ENCODE peak calls at places on chromosomes 6 and 20, in eight cellular contexts. H, D, C, Q, Y, R, M and I are unnamed samples.
A peak's percentile ranks its signal among the peaks of the same experiment; 100 is the strongest.

GRCh38 chr20:50172347-50173013 is 18.1 kb upstream of the CEBPB start:
- DNase-seq in H (peak; percentile 92), D (peak; percentile 95), C (peak; percentile 88), Q (peak; percentile 91), Y (peak; percentile 94), R (peak; percentile 81), M (peak; percentile 93), I (no peak)

GRCh38 chr6:939047-939363 is 246.1 kb upstream of the EXOC2 start:
- DNase-seq in H (no peak), D (no peak), C (no peak), Q (no peak), Y (no peak), R (no peak), M (no peak), I (no peak)

GRCh38 chr6:146770965-146771735 is 172.4 kb downstream of the ADGB start:
- DNase-seq in H (peak; percentile 66), D (no peak), C (peak; percentile 64), Q (peak; percentile 19), Y (peak; percentile 63), R (no peak), M (peak; percentile 70), I (peak; percentile 22)

GRCh38 chr6:43469947-43470346 is 7.4 kb upstream of the TJAP1 start:
- DNase-seq in H (no peak), D (no peak), C (no peak), Q (no peak), Y (no peak), R (no peak), M (no peak), I (no peak)

GRCh38 chr6:161379828-161380598 is 106.2 kb upstream of the AGPAT4 start:
- DNase-seq in H (no peak), D (no peak), C (no peak), Q (no peak), Y (no peak), R (no peak), M (no peak), I (no peak)

GRCh38 chr6:157274471-157275226 is 48.7 kb downstream of the TMEM242 start:
- DNase-seq in H (peak; percentile 91), D (peak; percentile 67), C (peak; percentile 78), Q (peak; percentile 72), Y (peak; percentile 89), R (peak; percentile 76), M (peak; percentile 75), I (peak; percentile 79)

GRCh38 chr20:13791562-13792459 is 7.0 kb downstream of the NDUFAF5 start:
- DNase-seq in H (no peak), D (no peak), C (no peak), Q (no peak), Y (no peak), R (no peak), M (no peak), I (no peak)

GRCh38 chr6:39137235-39137634 is 22.2 kb upstream of the SAYSD1 start:
- DNase-seq in H (no peak), D (no peak), C (no peak), Q (peak; percentile 44), Y (no peak), R (no peak), M (no peak), I (no peak)

GRCh38 chr6:7312616-7313504 is at the start of gene SSR1:
- DNase-seq in H (peak; percentile 99), D (peak; percentile 91), C (peak; percentile 96), Q (peak; percentile 98), Y (peak; percentile 99), R (peak; percentile 98), M (peak; percentile 97), I (peak; percentile 85)

GRCh38 chr20:50323209-50323608 is 132.6 kb downstream of the CEBPB start:
- DNase-seq in H (no peak), D (no peak), C (no peak), Q (no peak), Y (peak; percentile 25), R (no peak), M (no peak), I (no peak)

GRCh38 chr6:36837686-36838085 is 1.6 kb downstream of the CPNE5 start:
- DNase-seq in H (no peak), D (no peak), C (no peak), Q (no peak), Y (no peak), R (no peak), M (no peak), I (no peak)

GRCh38 chr6:167532410-167533294 is 207.8 kb downstream of the TTLL2 start:
- DNase-seq in H (no peak), D (no peak), C (no peak), Q (no peak), Y (no peak), R (no peak), M (no peak), I (no peak)

GRCh38 chr20:25739615-25740320 is 43.1 kb upstream of the ZNF337 start:
- DNase-seq in H (no peak), D (no peak), C (no peak), Q (no peak), Y (no peak), R (no peak), M (no peak), I (no peak)

GRCh38 chr6:28137458-28138020 is 4.1 kb upstream of the ZKSCAN8 start:
- DNase-seq in H (no peak), D (no peak), C (no peak), Q (no peak), Y (no peak), R (no peak), M (no peak), I (no peak)

GRCh38 chr6:130202782-130203181 is 20.0 kb downstream of the SAMD3 start:
- DNase-seq in H (no peak), D (no peak), C (no peak), Q (no peak), Y (no peak), R (no peak), M (no peak), I (no peak)

GRCh38 chr20:44692932-44693476 is 22.2 kb upstream of the CCN5 start:
- DNase-seq in H (peak; percentile 97), D (peak; percentile 92), C (peak; percentile 96), Q (peak; percentile 45), Y (no peak), R (peak; percentile 77), M (peak; percentile 95), I (no peak)

DNA sequence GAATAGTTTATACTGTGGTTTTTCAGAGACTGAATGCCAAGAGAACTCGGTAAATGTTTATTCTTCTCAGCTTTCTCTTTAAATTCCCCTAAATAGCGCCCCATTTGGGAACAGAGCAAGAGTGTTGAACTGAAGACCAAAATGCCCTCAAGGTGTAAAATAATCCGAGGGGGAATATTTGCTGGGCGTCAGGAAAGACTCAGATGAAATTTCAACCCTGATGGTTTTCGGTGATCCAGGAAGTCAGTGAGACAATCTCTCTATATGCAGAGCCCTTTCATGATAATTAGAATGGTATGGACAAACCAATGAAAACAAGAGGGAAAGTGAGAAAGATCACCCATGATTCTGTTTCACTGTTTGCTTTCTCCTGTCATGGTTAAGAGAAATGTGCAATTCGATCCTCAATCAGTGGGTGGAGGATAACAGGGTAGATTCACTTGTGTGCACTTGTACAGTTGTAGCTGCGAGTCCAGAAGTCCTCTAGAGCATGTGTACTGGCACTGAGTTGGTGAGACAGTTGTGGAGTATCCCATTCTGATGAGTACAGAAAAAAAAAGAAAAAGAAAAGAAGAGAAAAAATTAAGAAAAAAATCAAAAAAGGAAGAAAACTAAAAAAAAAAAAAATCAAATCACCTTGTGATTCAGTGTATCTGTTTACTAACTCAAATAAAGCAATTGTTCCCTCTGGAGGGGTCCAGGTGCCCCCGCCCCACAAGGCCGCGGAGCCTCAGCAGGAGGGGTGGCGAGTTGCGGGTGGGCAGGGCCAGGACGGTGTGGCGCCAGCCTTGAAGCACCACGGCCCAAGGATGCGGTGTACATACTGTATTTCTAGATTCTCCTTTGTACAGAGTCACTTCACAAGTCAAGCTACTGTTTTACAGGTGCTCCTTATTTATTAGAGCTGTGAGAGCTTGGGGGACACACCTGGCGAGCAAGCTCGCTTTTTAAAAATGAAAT is 164.9 kb downstream of the SCML4 start:
- DNase-seq in H (no peak), D (no peak), C (no peak), Q (no peak), Y (no peak), R (no peak), M (no peak), I (no peak)
- H3K27ac ChIP-seq in H (no peak overlapping the region), D (no peak overlapping the region), C (no peak overlapping the region), Q (no peak overlapping the region), Y (no peak overlapping the region), R (no peak overlapping the region), M (no peak overlapping the region), I (no peak overlapping the region)

GRCh38 chr6:23175391-23175790 is 606.0 kb downstream of the HDGFL1 start:
- DNase-seq in H (no peak), D (no peak), C (no peak), Q (no peak), Y (no peak), R (no peak), M (no peak), I (no peak)
- H3K9me3 ChIP-seq in H (no peaks in the 10 kb centered on the region), D (no peaks in the 10 kb centered on the region), C (no peaks in the 10 kb centered on the region), Q (no peaks in the 10 kb centered on the region), Y (no peaks in the 10 kb centered on the region), R (no peaks in the 10 kb centered on the region), M (no peaks in the 10 kb centered on the region), I (no peaks in the 10 kb centered on the region)

DNA sequence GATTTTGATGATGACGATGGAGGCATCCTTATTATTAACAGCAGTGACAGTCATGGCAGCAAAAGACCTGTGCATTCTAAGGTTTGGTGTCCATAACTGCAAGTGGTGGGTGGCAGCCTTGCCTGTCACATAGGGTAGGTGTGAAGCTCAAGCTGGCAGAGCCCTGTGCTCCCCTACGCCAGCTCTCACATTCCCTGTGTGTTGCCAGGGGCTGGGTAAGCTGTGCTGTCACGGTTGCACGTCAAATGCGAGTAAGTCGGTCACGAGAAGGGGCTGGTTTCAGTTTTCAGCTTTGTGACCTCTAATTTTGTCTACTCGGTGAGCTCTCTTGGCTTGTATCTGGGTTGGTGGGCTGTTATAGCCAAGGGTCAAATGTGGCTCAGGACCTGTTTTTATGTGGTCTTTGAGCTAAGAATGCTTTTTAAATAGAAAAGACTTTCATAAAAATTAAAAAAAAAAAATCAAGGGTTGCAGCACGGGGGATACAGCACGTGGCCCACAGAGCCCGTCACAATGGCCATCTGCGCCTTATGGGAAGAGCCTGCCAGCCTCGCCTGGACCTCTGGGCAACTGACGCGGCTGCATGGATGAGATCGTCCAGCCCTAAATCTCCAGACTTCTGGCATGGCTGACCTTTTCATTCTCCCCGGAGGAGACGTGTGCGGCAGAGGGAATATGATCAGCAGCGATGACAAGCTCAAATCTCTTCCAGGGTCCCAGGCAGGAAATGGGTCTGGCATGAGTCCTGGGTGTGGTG is 148.5 kb downstream of the PHACTR3 start:
- DNase-seq in H (no peak), D (no peak), C (no peak), Q (no peak), Y (no peak), R (no peak), M (no peak), I (no peak)
- H3K4me3 ChIP-seq in H (no peak overlapping the region), D (no peak overlapping the region), C (no peak overlapping the region), Q (no peak overlapping the region), Y (no peak overlapping the region), R (no peak overlapping the region), M (no peak overlapping the region), I (no peak overlapping the region)

GRCh38 chr6:90691823-90692222 is 105.0 kb upstream of the MAP3K7 start:
- DNase-seq in H (no peak), D (no peak), C (no peak), Q (no peak), Y (no peak), R (no peak), M (no peak), I (no peak)
- H3K27ac ChIP-seq in H (no peak overlapping the region), D (no peak overlapping the region), C (no peak overlapping the region), Q (no peak overlapping the region), Y (no peak overlapping the region), R (no peak overlapping the region), M (no peak overlapping the region), I (no peak overlapping the region)

DNA sequence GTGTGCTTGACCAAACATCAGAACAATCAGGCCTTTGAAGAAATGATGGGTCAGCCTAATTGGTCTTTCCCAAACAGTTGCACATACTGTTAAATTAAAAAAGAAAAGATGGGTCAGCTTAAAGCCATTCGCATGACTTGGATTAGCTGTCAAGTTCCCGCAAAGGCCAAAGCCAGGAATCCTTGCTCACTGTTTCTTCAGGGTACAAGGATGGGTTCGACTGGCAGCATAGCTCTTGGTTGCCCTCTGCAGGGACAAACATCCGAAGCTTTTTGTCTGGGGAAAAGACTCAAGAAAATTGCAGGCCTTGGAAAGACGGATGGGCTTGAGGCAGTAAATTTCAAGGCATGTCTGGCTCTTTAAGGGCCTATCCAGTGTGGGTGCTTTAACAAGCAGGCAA is 168.0 kb downstream of the HDGFL1 start:
- DNase-seq in H (no peak), D (no peak), C (no peak), Q (peak; percentile 38), Y (no peak), R (peak; percentile 70), M (peak; percentile 59), I (no peak)
- H3K9me3 ChIP-seq in H (no peaks in the 10 kb centered on the region), D (no peaks in the 10 kb centered on the region), C (no peaks in the 10 kb centered on the region), Q (no peaks in the 10 kb centered on the region), Y (no peaks in the 10 kb centered on the region), R (no peaks in the 10 kb centered on the region), M (no peaks in the 10 kb centered on the region), I (no peaks in the 10 kb centered on the region)